ENCODE peak calls at places on chromosomes 1 and 21, in eight cellular contexts. H is tibial artery, S is A549, Z is HS-5, A is neural crest cell, N is Right ventricle myocardium inferior, V is epithelial cell of prostate, E is AG08395. M is an unnamed sample.

GRCh38 chr1:225464851-225465792 is 37.3 kb upstream of the LBR start:
- DNase-seq in Z (no peak), N (no peak), H (peak), A (no peak), V (no peak), E (no peak), S (no peak), M (no peak)

GRCh38 chr1:83682132-83682531 is 316.8 kb downstream of the TTLL7 start:
- DNase-seq in N (no peak), H (no peak), Z (no peak), S (no peak), V (no peak), E (no peak), A (no peak), M (no peak)

GRCh38 chr1:20376171-20376570 is 85.5 kb downstream of the VWA5B1 start:
- DNase-seq in N (no peak), Z (no peak), H (no peak), A (no peak), S (no peak), E (no peak), V (no peak), M (no peak)

GRCh38 chr21:33309778-33310177 is 15.0 kb upstream of the IFNAR1 start:
- DNase-seq in S (no peak), A (no peak), E (no peak), N (no peak), H (no peak), Z (no peak), V (no peak), M (no peak)

GRCh38 chr1:84722794-84723193 is 32.5 kb upstream of the SSX2IP start:
- DNase-seq in V (no peak), E (peak), N (no peak), S (no peak), H (no peak), A (no peak), Z (no peak), M (no peak)

GRCh38 chr1:168443899-168444298 is 99.9 kb downstream of the XCL2 start:
- DNase-seq in V (no peak), E (no peak), A (no peak), S (no peak), H (no peak), N (no peak), Z (no peak), M (no peak)

GRCh38 chr1:74712863-74713262 is 20.0 kb downstream of the CRYZ start:
- DNase-seq in A (no peak), Z (no peak), E (no peak), S (no peak), V (no peak), N (no peak), H (no peak), M (no peak)

GRCh38 chr1:169860187-169860586 is 33.5 kb downstream of the SCYL3 start:
- DNase-seq in S (no peak), N (no peak), Z (no peak), V (no peak), A (no peak), E (no peak), H (no peak), M (no peak)

GRCh38 chr1:12477936-12478611 is 139.9 kb downstream of the DHRS3 start:
- DNase-seq in E (peak), S (peak), Z (peak), H (peak), V (peak), A (no peak), N (peak), M (peak)

GRCh38 chr1:56146449-56146848 is 432.9 kb downstream of the PLPP3 start:
- DNase-seq in H (no peak), A (no peak), E (peak), V (no peak), N (no peak), S (no peak), Z (no peak), M (no peak)

GRCh38 chr1:222171005-222171404 is 376.9 kb downstream of the HHIPL2 start:
- DNase-seq in A (no peak), N (no peak), H (no peak), E (peak), Z (no peak), V (peak), S (peak), M (peak)

GRCh38 chr1:11592752-11593151 is 61.5 kb downstream of the FBXO2 start:
- DNase-seq in H (no peak), Z (no peak), E (no peak), A (no peak), N (peak), V (no peak), S (no peak), M (no peak)

GRCh38 chr1:215273838-215274516 is 191.4 kb downstream of the KCNK2 start:
- DNase-seq in E (peak), H (no peak), Z (peak), S (no peak), A (no peak), N (no peak), V (peak), M (no peak)

GRCh38 chr21:41678016-41678935 is 88.6 kb downstream of the RIPK4 start:
- DNase-seq in A (no peak), S (peak), Z (no peak), E (no peak), N (no peak), V (peak), H (peak), M (peak)

GRCh38 chr1:193069748-193070394 is 10.5 kb downstream of the RO60 start:
- DNase-seq in N (no peak), S (peak), E (no peak), H (no peak), Z (no peak), A (no peak), V (no peak), M (no peak)

GRCh38 chr1:24694380-24694843 is 50.8 kb upstream of the CLIC4 start:
- DNase-seq in S (no peak), Z (no peak), V (no peak), H (no peak), A (no peak), N (peak), E (no peak), M (no peak)

GRCh38 chr1:226098870-226099832 is 36.6 kb downstream of the H3-3A start:
- DNase-seq in N (no peak), E (no peak), Z (no peak), H (no peak), A (no peak), S (no peak), V (no peak), M (no peak)

GRCh38 chr1:91891969-91892368 is 6.0 kb upstream of the TGFBR3 start:
- DNase-seq in E (no peak), N (no peak), V (no peak), A (no peak), Z (no peak), S (no peak), H (no peak), M (no peak)

GRCh38 chr1:43634729-43635128 is 15.2 kb upstream of the KDM4A start:
- DNase-seq in Z (no peak), A (no peak), H (no peak), S (no peak), E (no peak), V (no peak), N (no peak), M (no peak)

GRCh38 chr1:50275564-50275963 is 147.7 kb downstream of the DMRTA2 start:
- DNase-seq in H (no peak), V (no peak), N (no peak), S (no peak), Z (no peak), A (no peak), E (no peak), M (no peak)

GRCh38 chr1:78401148-78401547 is 89.6 kb upstream of the PTGFR start:
- DNase-seq in H (no peak), A (no peak), N (no peak), Z (no peak), V (no peak), E (no peak), S (no peak), M (no peak)

GRCh38 chr1:232182206-232182605 is 447.7 kb downstream of the SIPA1L2 start:
- DNase-seq in H (no peak), A (no peak), E (no peak), V (no peak), S (no peak), N (no peak), Z (no peak), M (no peak)

M was measured in NCI-H1048.